ENCODE peak calls at places on chromosomes 13 and 19, in six cellular contexts. C is PC-3; E is left ventricle myocardium inferior; N is CD4-positive, alpha-beta T cell; R is choroid plexus epithelial cell; W is omental fat pad. P is an unnamed sample.

GRCh38 chr19:5698635-5699422 is 8.7 kb downstream of the RPL36 start:
- DNase-seq in C (no peak), E (no peak), N (no peak), R (no peak), W (no peak), P (no peak)

GRCh38 chr19:45049073-45049736 is 10.4 kb downstream of the CLASRP start:
- DNase-seq in C (no peak), E (peak; percentile 35), N (no peak), R (no peak), W (no peak), P (no peak)

GRCh38 chr13:33283195-33283910 is 2.2 kb downstream of the STARD13 start:
- DNase-seq in C (no peak), E (no peak), N (no peak), R (no peak), W (no peak), P (no peak)

GRCh38 chr19:54312436-54313362 is at the start of gene LILRA5:
- DNase-seq in C (no peak), E (peak; percentile 50), N (no peak), R (no peak), W (no peak), P (no peak)

GRCh38 chr19:21256722-21257121 is 72.5 kb downstream of the ZNF708 start:
- DNase-seq in C (no peak), E (no peak), N (no peak), R (peak; percentile 44), W (no peak), P (no peak)

GRCh38 chr13:46039421-46040036 is 13.0 kb downstream of the ZC3H13 start:
- DNase-seq in C (no peak), E (no peak), N (no peak), R (no peak), W (no peak), P (no peak)

GRCh38 chr13:44969858-44970484 is 19.3 kb downstream of the NUFIP1 start:
- DNase-seq in C (peak; percentile 70), E (no peak), N (no peak), R (peak; percentile 77), W (no peak), P (no peak)

GRCh38 chr19:3474015-3474414 is 6.3 kb downstream of the SMIM24 start:
- DNase-seq in C (no peak), E (no peak), N (no peak), R (no peak), W (no peak), P (no peak)

GRCh38 chr13:36352350-36352749 is 6.2 kb upstream of the SPART start:
- DNase-seq in C (no peak), E (no peak), N (no peak), R (peak; percentile 53), W (no peak), P (no peak)

GRCh38 chr13:35474551-35474950 is 1.9 kb downstream of the MAB21L1 start:
- DNase-seq in C (no peak), E (no peak), N (no peak), R (peak; percentile 10), W (no peak), P (no peak)

GRCh38 chr19:6738726-6739389 is 622 bp upstream of the TRIP10 start:
- DNase-seq in C (no peak), E (peak; percentile 60), N (peak; percentile 41), R (no peak), W (no peak), P (no peak)

GRCh38 chr13:96178759-96179158 is 88.9 kb downstream of the HS6ST3 start:
- DNase-seq in C (no peak), E (no peak), N (no peak), R (no peak), W (no peak), P (no peak)

GRCh38 chr19:12230751-12231733 is 63.6 kb downstream of the ZNF44 start:
- DNase-seq in C (no peak), E (peak; percentile 32), N (no peak), R (no peak), W (no peak), P (no peak)

GRCh38 chr19:35396240-35396885 is 25.5 kb downstream of the GPR42 start:
- DNase-seq in C (no peak), E (no peak), N (no peak), R (no peak), W (no peak), P (no peak)

GRCh38 chr19:34232566-34233481 is 21.5 kb upstream of the GARRE1 start:
- DNase-seq in C (peak; percentile 86), E (peak; percentile 53), N (no peak), R (peak; percentile 94), W (no peak), P (no peak)

GRCh38 chr13:105991622-105992254 is 543.7 kb downstream of the EFNB2 start:
- DNase-seq in C (peak; percentile 86), E (no peak), N (no peak), R (peak; percentile 82), W (no peak), P (no peak)

GRCh38 chr19:10568444-10568825 is 344 bp downstream of the CDKN2D start:
- DNase-seq in C (peak; percentile 50), E (no peak), N (peak; percentile 65), R (no peak), W (no peak), P (no peak)

GRCh38 chr13:33510350-33510749 is 224.8 kb upstream of the STARD13 start:
- DNase-seq in C (no peak), E (no peak), N (no peak), R (no peak), W (no peak), P (no peak)

GRCh38 chr19:18086590-18087138 is at the start of gene IL12RB1:
- DNase-seq in C (no peak), E (no peak), N (peak; percentile 56), R (peak; percentile 28), W (no peak), P (peak; percentile 58)

GRCh38 chr19:19064098-19064722 is 416 bp downstream of the SLC25A42 start:
- DNase-seq in C (no peak), E (no peak), N (no peak), R (no peak), W (no peak), P (no peak)

GRCh38 chr13:44052843-44053607 is 173.3 kb downstream of the LACC1 start:
- DNase-seq in C (no peak), E (peak; percentile 24), N (no peak), R (peak; percentile 86), W (no peak), P (no peak)

DNA sequence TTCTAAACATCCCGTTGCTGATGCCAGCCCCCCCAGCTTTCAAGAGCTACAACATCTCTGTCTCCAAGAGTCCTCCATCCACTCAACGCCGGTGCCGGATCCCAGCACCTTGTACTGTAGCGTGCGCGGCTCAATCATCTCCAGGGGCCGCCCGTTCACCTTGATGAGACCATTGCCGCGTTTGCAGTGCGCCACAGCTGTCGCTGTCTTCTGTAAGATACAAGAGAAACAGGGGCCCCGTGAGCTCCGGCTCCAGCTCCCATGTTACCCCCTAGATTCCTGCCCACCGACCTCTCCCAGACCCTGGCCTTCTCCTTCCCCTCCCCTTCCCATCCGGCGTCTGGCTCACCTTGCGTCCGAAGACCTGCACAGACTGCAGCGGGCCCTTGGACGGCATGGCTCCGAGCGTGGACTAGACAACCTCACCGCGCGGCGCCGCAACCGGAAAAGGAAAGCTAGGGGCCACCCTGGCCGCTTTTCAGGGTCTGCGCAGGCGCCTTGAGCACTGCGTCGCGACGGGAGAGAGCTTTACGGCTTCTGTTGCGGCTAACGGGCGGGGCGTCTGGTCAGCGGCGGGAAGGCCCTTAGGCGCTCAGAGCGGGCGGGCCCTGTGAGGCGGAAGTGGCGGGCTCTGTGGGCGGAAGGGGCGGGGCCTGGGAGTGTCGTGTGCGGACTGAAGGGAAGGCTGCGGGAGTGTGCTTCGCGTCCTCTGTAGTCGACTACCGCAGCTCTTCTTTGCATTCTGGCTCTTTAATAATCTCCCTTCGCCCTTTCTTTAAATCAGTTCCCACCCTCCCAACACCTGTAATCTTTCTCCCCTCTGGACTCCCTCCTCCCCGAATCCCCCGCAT is at the start of gene RPS16:
- DNase-seq in C (peak; percentile 95), E (peak; percentile 99), N (peak; percentile 99), R (peak; percentile 98), W (peak; percentile 85), P (peak; percentile 99)
- TF ChIP-seq CTCF in C (no peak), E (no peak), N (no peak), R (no peak), W (no peak), P (no peak)

GRCh38 chr13:97951376-97951775 is 2.1 kb upstream of the IPO5 start:
- DNase-seq in C (no peak), E (no peak), N (no peak), R (no peak), W (no peak), P (no peak)
- TF ChIP-seq CTCF in C (no peak), E (no peak), N (no peak), R (no peak), W (no peak), P (no peak)

GRCh38 chr13:30808600-30808999 is 73.3 kb downstream of the ALOX5AP start:
- DNase-seq in C (no peak), E (no peak), N (no peak), R (peak; percentile 32), W (no peak), P (no peak)
- TF ChIP-seq CTCF in C (no peak), E (no peak), N (no peak), R (peak; percentile 15), W (no peak), P (no peak)

GRCh38 chr19:29745253-29745652 is 30.2 kb upstream of the C19orf12 start:
- DNase-seq in C (no peak), E (no peak), N (no peak), R (peak; percentile 10), W (no peak), P (no peak)
- TF ChIP-seq CTCF in C (peak; percentile 28), E (peak; percentile 14), N (no peak), R (peak; percentile 39), W (no peak), P (no peak)

GRCh38 chr13:58964048-58964447 is 1199.7 kb downstream of the DIAPH3 start:
- DNase-seq in C (no peak), E (no peak), N (no peak), R (no peak), W (no peak), P (no peak)

GRCh38 chr13:58955546-58956385 is 1208.0 kb downstream of the DIAPH3 start:
- DNase-seq in C (no peak), E (no peak), N (no peak), R (no peak), W (no peak), P (no peak)

GRCh38 chr13:58963321-58963720 is 1200.4 kb downstream of the DIAPH3 start:
- DNase-seq in C (no peak), E (no peak), N (no peak), R (peak; percentile 17), W (no peak), P (no peak)

DNA sequence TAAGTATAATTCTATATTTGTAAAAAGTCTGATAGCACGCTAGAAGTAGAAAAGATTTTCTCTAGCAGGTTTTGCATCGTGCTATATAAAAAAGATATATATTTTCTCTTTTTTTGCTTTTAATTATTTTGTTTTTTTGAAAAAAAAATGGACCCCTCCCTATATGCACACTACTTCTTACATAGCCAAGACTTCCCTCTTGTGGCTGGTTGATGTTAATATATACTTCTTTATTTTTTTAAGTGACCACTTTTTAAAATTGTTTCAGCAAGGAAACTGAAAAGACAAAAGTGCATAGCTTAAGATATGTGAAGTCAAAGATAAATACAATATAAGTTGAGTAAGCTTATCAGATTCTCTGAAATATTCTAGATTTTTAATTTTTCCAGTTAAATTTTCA is 1202.8 kb downstream of the DIAPH3 start:
- DNase-seq in C (peak; percentile 7), E (no peak), N (no peak), R (peak; percentile 69), W (no peak), P (no peak)
- TF ChIP-seq CTCF in C (peak; percentile 36), E (peak; percentile 46), N (no peak), R (peak; percentile 43), W (no peak), P (no peak)

GRCh38 chr13:37473035-37473434 is 125.5 kb downstream of the POSTN start:
- DNase-seq in C (no peak), E (no peak), N (no peak), R (no peak), W (no peak), P (no peak)
- TF ChIP-seq CTCF in C (peak; percentile 45), E (no peak), N (no peak), R (peak; percentile 10), W (no peak), P (no peak)